ENCODE peak calls at places on chromosomes 6 and 20, in seven cellular contexts. C, V, H, M, T, O and G are unnamed samples.

GRCh38 chr20:49810491-49811190 is 2.0 kb upstream of the SLC9A8 start:
- DNase-seq in C (no peak), V (no peak), H (no peak), M (no peak), T (no peak), O (no peak), G (no peak)

GRCh38 chr20:62503414-62504178 is 27.8 kb upstream of the GATA5 start:
- DNase-seq in C (no peak), V (no peak), H (no peak), M (no peak), T (no peak), O (no peak), G (no peak)

GRCh38 chr6:158797331-158798202 is 21.6 kb downstream of the EZR start:
- DNase-seq in C (no peak), V (no peak), H (no peak), M (no peak), T (no peak), O (no peak), G (no peak)

GRCh38 chr6:149608381-149608982 is 40.0 kb downstream of the KATNA1 start:
- DNase-seq in C (no peak), V (no peak), H (no peak), M (no peak), T (no peak), O (no peak), G (no peak)

GRCh38 chr20:16498526-16499140 is 74.6 kb downstream of the KIF16B start:
- DNase-seq in C (no peak), V (no peak), H (no peak), M (no peak), T (no peak), O (no peak), G (no peak)

GRCh38 chr6:46893648-46894047 is 28.1 kb downstream of the ADGRF5 start:
- DNase-seq in C (no peak), V (no peak), H (no peak), M (no peak), T (no peak), O (no peak), G (no peak)

GRCh38 chr6:47303383-47303782 is 6.3 kb downstream of the TNFRSF21 start:
- DNase-seq in C (peak; percentile 7), V (no peak), H (no peak), M (no peak), T (no peak), O (no peak), G (no peak)

GRCh38 chr6:93679836-93680235 is 260.5 kb upstream of the EPHA7 start:
- DNase-seq in C (no peak), V (no peak), H (no peak), M (no peak), T (no peak), O (no peak), G (no peak)

GRCh38 chr6:112879920-112880413 is 532.8 kb downstream of the RFPL4B start:
- DNase-seq in C (peak; percentile 1), V (no peak), H (no peak), M (peak; percentile 6), T (no peak), O (no peak), G (peak; percentile 43)

GRCh38 chr20:51456511-51457280 is 85.8 kb downstream of the NFATC2 start:
- DNase-seq in C (no peak), V (no peak), H (peak; percentile 90), M (no peak), T (peak; percentile 95), O (no peak), G (no peak)

GRCh38 chr6:6486595-6486994 is 101.9 kb upstream of the LY86 start:
- DNase-seq in C (no peak), V (no peak), H (no peak), M (no peak), T (no peak), O (no peak), G (no peak)

GRCh38 chr6:37005827-37006514 is 516 bp downstream of the FGD2 start:
- DNase-seq in C (no peak), V (no peak), H (no peak), M (no peak), T (no peak), O (no peak), G (no peak)